ENCODE peak calls at places on chromosomes 7 and 10, in six cellular contexts. One of them, this sample, is unnamed. For H3K9me3, the result is how much of the 10 kb centered on the place peaks cover.

GRCh38 chr10:60208676-60209269 is 180.9 kb downstream of the ANK3 start:
- DNase-seq in BE2C: no peak
- DNase-seq in small intestine: peak
- DNase-seq in CD8-positive, alpha-beta T cell: no peak
- DNase-seq in endothelial cell of umbilical vein: peak
- DNase-seq in CD4-positive, alpha-beta T cell: no peak
- DNase-seq in this sample: no peak

GRCh38 chr10:132245056-132245455 is 58.3 kb downstream of the DPYSL4 start:
- DNase-seq in BE2C: no peak
- DNase-seq in small intestine: no peak
- DNase-seq in CD8-positive, alpha-beta T cell: no peak
- DNase-seq in endothelial cell of umbilical vein: no peak
- DNase-seq in CD4-positive, alpha-beta T cell: no peak
- DNase-seq in this sample: no peak

GRCh38 chr10:50623299-50624153 is at the start of gene SGMS1:
- DNase-seq in BE2C: peak
- DNase-seq in small intestine: peak
- DNase-seq in CD8-positive, alpha-beta T cell: peak
- DNase-seq in endothelial cell of umbilical vein: peak
- DNase-seq in CD4-positive, alpha-beta T cell: peak
- DNase-seq in this sample: peak

GRCh38 chr10:52314007-52314821 is at the start of gene DKK1:
- DNase-seq in BE2C: peak
- DNase-seq in small intestine: peak
- DNase-seq in CD8-positive, alpha-beta T cell: no peak
- DNase-seq in endothelial cell of umbilical vein: peak
- DNase-seq in CD4-positive, alpha-beta T cell: no peak
- DNase-seq in this sample: no peak

GRCh38 chr10:30433779-30434272 is at the start of gene MAP3K8:
- DNase-seq in BE2C: peak
- DNase-seq in small intestine: peak
- DNase-seq in CD8-positive, alpha-beta T cell: peak
- DNase-seq in endothelial cell of umbilical vein: peak
- DNase-seq in CD4-positive, alpha-beta T cell: peak
- DNase-seq in this sample: peak

GRCh38 chr10:69819713-69820506 is 18.2 kb downstream of the COL13A1 start:
- DNase-seq in BE2C: no peak
- DNase-seq in small intestine: no peak
- DNase-seq in CD8-positive, alpha-beta T cell: no peak
- DNase-seq in endothelial cell of umbilical vein: peak
- DNase-seq in CD4-positive, alpha-beta T cell: no peak
- DNase-seq in this sample: no peak

GRCh38 chr10:96570983-96571964 is 15.5 kb downstream of the TM9SF3 start:
- DNase-seq in BE2C: no peak
- DNase-seq in small intestine: no peak
- DNase-seq in CD8-positive, alpha-beta T cell: no peak
- DNase-seq in endothelial cell of umbilical vein: no peak
- DNase-seq in CD4-positive, alpha-beta T cell: no peak
- DNase-seq in this sample: no peak

GRCh38 chr7:1123721-1124120 is 35.8 kb downstream of the GPER1 start:
- DNase-seq in BE2C: peak
- DNase-seq in small intestine: no peak
- DNase-seq in CD8-positive, alpha-beta T cell: no peak
- DNase-seq in endothelial cell of umbilical vein: peak
- DNase-seq in CD4-positive, alpha-beta T cell: no peak
- DNase-seq in this sample: no peak

GRCh38 chr7:139242741-139243281 is 11.8 kb downstream of the UBN2 start:
- DNase-seq in BE2C: no peak
- DNase-seq in small intestine: no peak
- DNase-seq in CD8-positive, alpha-beta T cell: no peak
- DNase-seq in endothelial cell of umbilical vein: peak
- DNase-seq in CD4-positive, alpha-beta T cell: no peak
- DNase-seq in this sample: no peak

GRCh38 chr10:86480571-86480970 is 41.0 kb downstream of the WAPL start:
- DNase-seq in BE2C: no peak
- DNase-seq in small intestine: no peak
- DNase-seq in CD8-positive, alpha-beta T cell: no peak
- DNase-seq in endothelial cell of umbilical vein: no peak
- DNase-seq in CD4-positive, alpha-beta T cell: no peak
- DNase-seq in this sample: no peak

DNA sequence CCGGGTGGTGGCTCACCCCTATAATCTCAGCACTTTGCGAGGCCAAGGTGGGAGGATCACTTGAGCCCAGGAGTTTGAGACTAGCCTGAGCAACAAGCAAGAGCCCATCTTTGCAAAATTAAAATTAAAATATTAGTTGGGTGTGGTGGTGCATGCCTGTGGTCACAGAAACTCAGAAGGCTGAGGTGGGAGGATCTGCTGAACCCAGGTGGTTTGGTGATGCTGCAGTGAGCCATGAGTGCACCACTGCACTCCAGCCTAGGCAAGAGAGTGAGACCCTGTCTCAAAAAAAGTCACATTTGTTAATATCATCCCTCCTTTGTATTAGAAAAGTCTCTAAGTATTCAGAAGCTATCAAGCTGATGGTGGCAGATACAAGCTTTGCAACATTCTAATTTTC is 317.5 kb downstream of the ANKRD30A start:
- DNase-seq in BE2C: no peak
- DNase-seq in small intestine: no peak
- DNase-seq in CD8-positive, alpha-beta T cell: no peak
- DNase-seq in endothelial cell of umbilical vein: no peak
- DNase-seq in CD4-positive, alpha-beta T cell: no peak
- DNase-seq in this sample: no peak
- H3K9me3 ChIP-seq in BE2C: under half
- H3K9me3 ChIP-seq in small intestine: under half
- H3K9me3 ChIP-seq in CD8-positive, alpha-beta T cell: under half
- H3K9me3 ChIP-seq in endothelial cell of umbilical vein: under half
- H3K9me3 ChIP-seq in CD4-positive, alpha-beta T cell: under half
- H3K9me3 ChIP-seq in this sample: under half

DNA sequence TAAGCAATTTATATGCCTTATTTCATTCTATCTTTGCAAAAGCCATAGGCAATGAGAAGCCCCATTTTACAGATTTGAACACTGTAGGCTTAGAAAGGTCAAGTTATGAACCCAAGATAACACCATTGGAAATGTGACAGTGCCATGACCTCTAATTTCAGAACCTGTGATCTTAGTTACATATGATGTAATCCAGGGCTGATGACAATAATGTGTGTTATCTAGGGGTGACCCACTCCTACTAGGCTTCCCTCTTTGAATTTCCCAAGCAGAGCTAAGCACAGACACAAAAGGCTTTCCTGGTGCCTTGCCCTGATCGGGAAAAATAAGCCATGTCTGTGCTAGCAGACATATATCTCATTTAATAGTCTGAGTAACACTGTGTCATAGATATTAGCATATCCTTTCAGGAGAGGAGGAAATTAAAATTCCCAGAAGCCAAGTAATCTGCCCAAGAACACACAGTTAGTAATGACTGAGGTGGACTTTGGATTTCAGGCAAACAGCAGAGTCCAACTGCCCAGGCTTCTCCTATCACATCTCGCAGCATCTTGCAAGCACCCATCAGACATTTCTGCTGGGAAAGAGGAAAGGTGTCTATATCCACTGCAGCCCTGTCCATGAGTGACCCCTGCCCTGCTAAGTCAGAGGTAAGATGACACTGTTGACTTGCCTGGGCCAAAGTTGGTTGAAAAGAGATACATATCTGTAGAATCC is 2.8 kb upstream of the TECTB start:
- DNase-seq in BE2C: no peak
- DNase-seq in small intestine: peak
- DNase-seq in CD8-positive, alpha-beta T cell: no peak
- DNase-seq in endothelial cell of umbilical vein: no peak
- DNase-seq in CD4-positive, alpha-beta T cell: no peak
- DNase-seq in this sample: no peak
- H3K9me3 ChIP-seq in BE2C: under half
- H3K9me3 ChIP-seq in small intestine: under half
- H3K9me3 ChIP-seq in CD8-positive, alpha-beta T cell: under half
- H3K9me3 ChIP-seq in endothelial cell of umbilical vein: under half
- H3K9me3 ChIP-seq in CD4-positive, alpha-beta T cell: under half
- H3K9me3 ChIP-seq in this sample: under half

GRCh38 chr7:56218510-56218909 is 102.3 kb upstream of the NUPR2 start:
- DNase-seq in BE2C: no peak
- DNase-seq in small intestine: no peak
- DNase-seq in CD8-positive, alpha-beta T cell: no peak
- DNase-seq in endothelial cell of umbilical vein: no peak
- DNase-seq in CD4-positive, alpha-beta T cell: no peak
- DNase-seq in this sample: no peak

GRCh38 chr7:56213574-56213973 is 97.4 kb upstream of the NUPR2 start:
- DNase-seq in BE2C: no peak
- DNase-seq in small intestine: no peak
- DNase-seq in CD8-positive, alpha-beta T cell: no peak
- DNase-seq in endothelial cell of umbilical vein: no peak
- DNase-seq in CD4-positive, alpha-beta T cell: no peak
- DNase-seq in this sample: no peak

GRCh38 chr7:56222866-56223265 is 106.6 kb upstream of the NUPR2 start:
- DNase-seq in BE2C: no peak
- DNase-seq in small intestine: no peak
- DNase-seq in CD8-positive, alpha-beta T cell: no peak
- DNase-seq in endothelial cell of umbilical vein: no peak
- DNase-seq in CD4-positive, alpha-beta T cell: no peak
- DNase-seq in this sample: no peak

DNA sequence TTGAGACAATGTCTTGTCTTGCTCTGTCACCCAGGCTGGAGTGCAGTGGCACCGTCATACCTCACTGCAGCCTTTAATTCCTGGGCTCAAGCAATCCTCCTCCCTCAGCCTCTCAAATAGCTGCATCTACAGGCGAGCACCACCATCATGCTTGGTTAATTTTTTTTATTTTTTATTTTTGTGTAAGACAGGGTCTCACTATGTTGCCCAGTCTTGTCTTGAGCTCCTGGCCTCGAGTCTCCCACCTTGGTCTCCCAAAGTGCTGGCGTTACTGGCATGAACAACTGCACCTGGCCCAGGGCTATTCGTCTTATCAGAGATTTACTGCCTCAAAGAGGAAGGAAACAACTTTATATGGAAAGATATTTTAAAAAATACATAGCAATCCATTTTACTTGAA is 102.8 kb upstream of the NUPR2 start:
- DNase-seq in BE2C: no peak
- DNase-seq in small intestine: no peak
- DNase-seq in CD8-positive, alpha-beta T cell: no peak
- DNase-seq in endothelial cell of umbilical vein: no peak
- DNase-seq in CD4-positive, alpha-beta T cell: no peak
- DNase-seq in this sample: no peak
- H3K9me3 ChIP-seq in BE2C: under half
- H3K9me3 ChIP-seq in small intestine: under half
- H3K9me3 ChIP-seq in CD8-positive, alpha-beta T cell: under half
- H3K9me3 ChIP-seq in endothelial cell of umbilical vein: under half
- H3K9me3 ChIP-seq in CD4-positive, alpha-beta T cell: under half
- H3K9me3 ChIP-seq in this sample: under half

DNA sequence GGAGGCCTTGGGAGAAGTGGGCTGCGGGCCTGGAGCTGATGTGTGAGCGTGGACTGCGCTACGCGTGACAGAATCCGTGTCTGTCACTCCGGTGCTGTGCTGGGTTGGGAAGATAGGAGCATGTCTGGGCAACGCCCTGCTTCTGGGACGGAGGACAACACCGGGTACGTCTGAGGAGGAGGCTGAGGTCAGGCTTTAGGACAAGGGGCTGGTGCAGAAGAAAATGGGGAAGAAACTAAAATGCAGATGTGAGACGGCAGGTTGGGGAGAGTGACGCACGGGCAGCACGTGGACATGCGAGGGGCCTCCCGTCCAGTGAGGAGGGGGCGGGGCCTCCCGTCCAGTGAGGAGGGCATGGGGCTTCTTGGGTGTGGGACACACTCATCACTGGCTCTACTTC is 207.4 kb downstream of the DNAJB6 start:
- DNase-seq in BE2C: no peak
- DNase-seq in small intestine: no peak
- DNase-seq in CD8-positive, alpha-beta T cell: no peak
- DNase-seq in endothelial cell of umbilical vein: no peak
- DNase-seq in CD4-positive, alpha-beta T cell: no peak
- DNase-seq in this sample: no peak
- H3K9me3 ChIP-seq in BE2C: under half
- H3K9me3 ChIP-seq in small intestine: under half
- H3K9me3 ChIP-seq in CD8-positive, alpha-beta T cell: under half
- H3K9me3 ChIP-seq in endothelial cell of umbilical vein: under half
- H3K9me3 ChIP-seq in CD4-positive, alpha-beta T cell: under half
- H3K9me3 ChIP-seq in this sample: under half

GRCh38 chr7:52777423-52777822 is 258.0 kb upstream of the POM121L12 start:
- DNase-seq in BE2C: no peak
- DNase-seq in small intestine: no peak
- DNase-seq in CD8-positive, alpha-beta T cell: no peak
- DNase-seq in endothelial cell of umbilical vein: no peak
- DNase-seq in CD4-positive, alpha-beta T cell: no peak
- DNase-seq in this sample: no peak

GRCh38 chr7:52782348-52782747 is 253.1 kb upstream of the POM121L12 start:
- DNase-seq in BE2C: no peak
- DNase-seq in small intestine: no peak
- DNase-seq in CD8-positive, alpha-beta T cell: no peak
- DNase-seq in endothelial cell of umbilical vein: no peak
- DNase-seq in CD4-positive, alpha-beta T cell: no peak
- DNase-seq in this sample: no peak

GRCh38 chr7:52786174-52786573 is 249.3 kb upstream of the POM121L12 start:
- DNase-seq in BE2C: no peak
- DNase-seq in small intestine: no peak
- DNase-seq in CD8-positive, alpha-beta T cell: no peak
- DNase-seq in endothelial cell of umbilical vein: no peak
- DNase-seq in CD4-positive, alpha-beta T cell: no peak
- DNase-seq in this sample: no peak

GRCh38 chr7:52779004-52779403 is 256.4 kb upstream of the POM121L12 start:
- DNase-seq in BE2C: no peak
- DNase-seq in small intestine: no peak
- DNase-seq in CD8-positive, alpha-beta T cell: no peak
- DNase-seq in endothelial cell of umbilical vein: no peak
- DNase-seq in CD4-positive, alpha-beta T cell: no peak
- DNase-seq in this sample: no peak

DNA sequence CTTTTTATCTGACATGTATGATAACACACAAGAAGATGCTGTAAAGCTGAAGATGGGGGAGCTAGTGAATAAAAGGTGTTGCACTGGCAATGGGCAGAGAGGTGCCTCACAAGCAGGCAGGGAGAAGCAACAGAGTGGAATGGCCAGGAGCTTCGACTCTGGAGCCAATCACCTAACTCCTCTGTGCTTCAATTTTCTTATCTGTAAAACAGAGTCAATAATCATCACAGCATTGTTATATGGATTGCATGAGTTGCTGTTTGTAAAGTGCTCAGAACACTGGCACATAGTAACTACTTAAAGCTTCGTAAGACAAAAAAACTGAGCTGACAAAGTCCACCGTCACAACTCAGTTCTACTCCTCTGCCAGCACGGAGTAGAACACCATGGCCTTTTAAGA is 254.2 kb upstream of the POM121L12 start:
- DNase-seq in BE2C: no peak
- DNase-seq in small intestine: no peak
- DNase-seq in CD8-positive, alpha-beta T cell: no peak
- DNase-seq in endothelial cell of umbilical vein: no peak
- DNase-seq in CD4-positive, alpha-beta T cell: no peak
- DNase-seq in this sample: no peak
- H3K9me3 ChIP-seq in BE2C: under half
- H3K9me3 ChIP-seq in small intestine: under half
- H3K9me3 ChIP-seq in CD8-positive, alpha-beta T cell: under half
- H3K9me3 ChIP-seq in endothelial cell of umbilical vein: under half
- H3K9me3 ChIP-seq in CD4-positive, alpha-beta T cell: under half
- H3K9me3 ChIP-seq in this sample: under half

DNA sequence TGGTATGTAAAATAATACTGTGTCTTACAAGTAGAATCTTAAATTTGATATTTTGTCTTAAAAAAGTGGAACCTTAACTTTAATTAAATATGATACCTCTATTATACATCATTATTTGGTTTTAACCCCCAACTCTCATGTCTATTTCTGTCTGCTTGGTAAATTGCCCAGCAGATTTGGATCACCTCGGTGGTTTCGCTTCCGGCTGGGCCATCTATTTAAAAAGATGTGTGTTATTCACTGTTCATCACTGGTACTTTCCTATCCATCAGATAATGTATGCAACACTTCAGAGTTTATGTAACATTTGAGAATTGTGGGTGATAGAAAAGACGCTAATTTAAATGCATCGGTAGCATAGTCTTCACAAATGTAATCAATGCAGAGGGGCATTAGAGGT is 119.7 kb downstream of the SND1 start:
- DNase-seq in BE2C: no peak
- DNase-seq in small intestine: no peak
- DNase-seq in CD8-positive, alpha-beta T cell: no peak
- DNase-seq in endothelial cell of umbilical vein: no peak
- DNase-seq in CD4-positive, alpha-beta T cell: no peak
- DNase-seq in this sample: no peak
- H3K9me3 ChIP-seq in BE2C: under half
- H3K9me3 ChIP-seq in small intestine: under half
- H3K9me3 ChIP-seq in CD8-positive, alpha-beta T cell: under half
- H3K9me3 ChIP-seq in endothelial cell of umbilical vein: under half
- H3K9me3 ChIP-seq in CD4-positive, alpha-beta T cell: under half
- H3K9me3 ChIP-seq in this sample: under half